ENCODE peak calls at places on chromosomes 16 and 17, in four cellular contexts. One of them, this sample, is unnamed. For H3K4me1, the result is how much of the 10 kb centered on the place peaks cover.

GRCh38 chr17:32777922-32778321 is 99.0 kb downstream of the MYO1D start:
- DNase-seq in H9: no peak
- DNase-seq in stomach: no peak
- DNase-seq in tibial artery: no peak
- DNase-seq in this sample: no peak

GRCh38 chr16:28543072-28543471 is 4.3 kb upstream of the NUPR1 start:
- DNase-seq in H9: no peak
- DNase-seq in stomach: peak
- DNase-seq in tibial artery: peak
- DNase-seq in this sample: peak

GRCh38 chr17:79659376-79659775 is 48.5 kb upstream of the RBFOX3 start:
- DNase-seq in H9: peak
- DNase-seq in stomach: no peak
- DNase-seq in tibial artery: no peak
- DNase-seq in this sample: no peak

GRCh38 chr16:63287411-63287810 is 1251.2 kb upstream of the CDH8 start:
- DNase-seq in H9: no peak
- DNase-seq in stomach: no peak
- DNase-seq in tibial artery: no peak
- DNase-seq in this sample: no peak

GRCh38 chr16:85600078-85600477 is 13.0 kb upstream of the GSE1 start:
- DNase-seq in H9: no peak
- DNase-seq in stomach: no peak
- DNase-seq in tibial artery: no peak
- DNase-seq in this sample: no peak

GRCh38 chr17:56801506-56802178 is 32.1 kb downstream of the C17orf67 start:
- DNase-seq in H9: no peak
- DNase-seq in stomach: no peak
- DNase-seq in tibial artery: no peak
- DNase-seq in this sample: no peak

GRCh38 chr16:73572135-73572534 is 524.2 kb upstream of the ZFHX3 start:
- DNase-seq in H9: no peak
- DNase-seq in stomach: peak
- DNase-seq in tibial artery: no peak
- DNase-seq in this sample: peak

GRCh38 chr16:28317040-28317880 is 24.9 kb downstream of the SBK1 start:
- DNase-seq in H9: peak
- DNase-seq in stomach: peak
- DNase-seq in tibial artery: peak
- DNase-seq in this sample: peak

GRCh38 chr16:58107228-58107627 is 22.0 kb downstream of the CFAP20 start:
- DNase-seq in H9: no peak
- DNase-seq in stomach: no peak
- DNase-seq in tibial artery: no peak
- DNase-seq in this sample: no peak

GRCh38 chr16:23705517-23705902 is 7.5 kb downstream of the ERN2 start:
- DNase-seq in H9: no peak
- DNase-seq in stomach: no peak
- DNase-seq in tibial artery: no peak
- DNase-seq in this sample: no peak

GRCh38 chr16:75113541-75114121 is 2.9 kb downstream of the LDHD start:
- DNase-seq in H9: no peak
- DNase-seq in stomach: no peak
- DNase-seq in tibial artery: no peak
- DNase-seq in this sample: no peak

GRCh38 chr16:57304169-57305061 is 19.9 kb upstream of the PLLP start:
- DNase-seq in H9: no peak
- DNase-seq in stomach: peak
- DNase-seq in tibial artery: peak
- DNase-seq in this sample: peak

GRCh38 chr17:4617090-4617489 is 24.4 kb downstream of the ALOX15 start:
- DNase-seq in H9: no peak
- DNase-seq in stomach: no peak
- DNase-seq in tibial artery: no peak
- DNase-seq in this sample: no peak

GRCh38 chr16:86101912-86102187 is 202.9 kb downstream of the IRF8 start:
- DNase-seq in H9: no peak
- DNase-seq in stomach: no peak
- DNase-seq in tibial artery: no peak
- DNase-seq in this sample: no peak

GRCh38 chr17:45293413-45294211 is 23.2 kb downstream of the MAP3K14 start:
- DNase-seq in H9: peak
- DNase-seq in stomach: peak
- DNase-seq in tibial artery: peak
- DNase-seq in this sample: peak

GRCh38 chr16:51048544-51048943 is 102.5 kb downstream of the SALL1 start:
- DNase-seq in H9: no peak
- DNase-seq in stomach: no peak
- DNase-seq in tibial artery: no peak
- DNase-seq in this sample: no peak

GRCh38 chr17:2965621-2966275 is 97.7 kb downstream of the OR1D5 start:
- DNase-seq in H9: peak
- DNase-seq in stomach: peak
- DNase-seq in tibial artery: no peak
- DNase-seq in this sample: no peak

GRCh38 chr17:38719284-38719942 is 10.7 kb upstream of the CISD3 start:
- DNase-seq in H9: peak
- DNase-seq in stomach: no peak
- DNase-seq in tibial artery: no peak
- DNase-seq in this sample: no peak

GRCh38 chr17:46916211-46916610 is 6.7 kb upstream of the GOSR2 start:
- DNase-seq in H9: no peak
- DNase-seq in stomach: no peak
- DNase-seq in tibial artery: no peak
- DNase-seq in this sample: no peak

DNA sequence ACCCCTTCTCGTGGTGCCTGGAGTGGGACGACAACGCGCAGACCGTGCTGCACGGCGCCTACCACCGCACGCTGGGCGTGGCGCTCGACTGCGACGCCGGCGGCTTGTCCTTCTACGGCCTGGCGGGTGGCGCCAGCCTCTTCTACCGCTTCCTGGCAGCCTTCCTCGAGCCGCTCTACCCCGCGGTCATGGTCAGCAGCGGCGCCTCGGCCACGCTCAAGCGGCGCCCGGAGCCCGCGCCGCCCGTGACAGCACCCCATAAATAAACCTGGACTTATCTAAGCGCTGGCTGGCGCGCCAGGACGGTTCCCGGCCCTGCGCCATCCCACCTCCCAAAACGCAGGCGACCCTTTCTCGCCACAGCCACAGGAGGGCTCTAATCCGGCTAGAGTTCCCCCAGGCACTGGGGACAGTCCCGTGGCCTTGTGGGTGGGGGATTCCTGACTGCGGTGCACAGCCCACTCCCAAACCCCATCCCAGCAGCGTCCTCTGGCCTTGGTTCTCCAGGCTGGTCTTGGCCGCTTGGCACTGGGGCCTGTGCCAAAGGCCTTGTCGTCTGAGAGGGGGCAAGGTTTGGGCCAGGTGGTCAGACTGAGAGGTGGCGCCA is 10.2 kb upstream of the SLC16A5 start:
- DNase-seq in H9: peak
- DNase-seq in stomach: peak
- DNase-seq in tibial artery: peak
- DNase-seq in this sample: peak
- TF ChIP-seq CTCF in H9: no peak
- TF ChIP-seq CTCF in stomach: no peak
- TF ChIP-seq CTCF in tibial artery: no peak
- TF ChIP-seq CTCF in this sample: peak

GRCh38 chr17:7354262-7354781 is 634 bp upstream of the TMEM95 start:
- DNase-seq in H9: no peak
- DNase-seq in stomach: no peak
- DNase-seq in tibial artery: no peak
- DNase-seq in this sample: no peak

GRCh38 chr17:7355053-7355452 is at the start of gene TMEM95:
- DNase-seq in H9: no peak
- DNase-seq in stomach: no peak
- DNase-seq in tibial artery: no peak
- DNase-seq in this sample: peak

GRCh38 chr17:7351665-7352558 is at the start of gene KCTD11:
- DNase-seq in H9: peak
- DNase-seq in stomach: peak
- DNase-seq in tibial artery: peak
- DNase-seq in this sample: peak

GRCh38 chr17:7352559-7352889 is 562 bp downstream of the KCTD11 start:
- DNase-seq in H9: no peak
- DNase-seq in stomach: no peak
- DNase-seq in tibial artery: no peak
- DNase-seq in this sample: no peak

DNA sequence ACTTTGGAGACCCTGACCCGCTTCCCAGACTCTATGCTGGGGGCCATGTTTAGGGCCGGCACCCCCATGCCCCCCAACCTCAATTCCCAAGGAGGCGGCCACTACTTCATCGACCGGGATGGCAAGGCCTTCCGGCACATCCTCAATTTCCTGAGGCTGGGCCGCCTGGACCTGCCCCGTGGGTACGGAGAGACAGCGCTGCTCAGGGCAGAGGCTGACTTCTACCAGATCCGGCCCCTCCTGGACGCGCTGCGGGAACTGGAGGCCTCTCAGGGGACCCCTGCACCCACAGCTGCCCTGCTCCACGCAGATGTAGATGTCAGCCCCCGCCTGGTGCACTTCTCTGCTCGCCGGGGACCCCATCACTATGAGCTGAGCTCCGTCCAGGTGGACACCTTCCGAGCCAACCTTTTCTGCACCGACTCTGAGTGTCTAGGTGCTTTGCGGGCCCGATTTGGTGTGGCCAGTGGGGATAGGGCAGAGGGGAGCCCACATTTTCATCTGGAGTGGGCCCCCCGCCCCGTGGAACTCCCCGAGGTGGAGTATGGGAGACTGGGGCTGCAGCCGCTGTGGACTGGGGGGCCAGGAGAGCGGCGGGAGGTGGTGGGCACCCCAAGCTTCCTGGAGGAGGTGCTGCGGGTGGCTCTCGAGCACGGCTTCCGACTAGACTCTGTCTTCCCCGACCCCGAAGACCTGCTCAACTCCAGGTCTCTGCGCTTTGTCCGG is 1.1 kb downstream of the KCTD11 start:
- DNase-seq in H9: no peak
- DNase-seq in stomach: no peak
- DNase-seq in tibial artery: no peak
- DNase-seq in this sample: peak
- H3K4me1 ChIP-seq in H9: under half
- H3K4me1 ChIP-seq in stomach: half or more
- H3K4me1 ChIP-seq in tibial artery: under half
- H3K4me1 ChIP-seq in this sample: under half

GRCh38 chr17:63406689-63407330 is 39.3 kb downstream of the CYB561 start:
- DNase-seq in H9: peak
- DNase-seq in stomach: peak
- DNase-seq in tibial artery: peak
- DNase-seq in this sample: no peak

GRCh38 chr17:63402808-63403207 is 43.3 kb downstream of the CYB561 start:
- DNase-seq in H9: no peak
- DNase-seq in stomach: no peak
- DNase-seq in tibial artery: no peak
- DNase-seq in this sample: no peak

GRCh38 chr17:63405020-63405419 is 41.1 kb downstream of the CYB561 start:
- DNase-seq in H9: no peak
- DNase-seq in stomach: no peak
- DNase-seq in tibial artery: no peak
- DNase-seq in this sample: no peak

GRCh38 chr17:63407741-63408330 is 38.3 kb downstream of the CYB561 start:
- DNase-seq in H9: no peak
- DNase-seq in stomach: no peak
- DNase-seq in tibial artery: no peak
- DNase-seq in this sample: no peak

DNA sequence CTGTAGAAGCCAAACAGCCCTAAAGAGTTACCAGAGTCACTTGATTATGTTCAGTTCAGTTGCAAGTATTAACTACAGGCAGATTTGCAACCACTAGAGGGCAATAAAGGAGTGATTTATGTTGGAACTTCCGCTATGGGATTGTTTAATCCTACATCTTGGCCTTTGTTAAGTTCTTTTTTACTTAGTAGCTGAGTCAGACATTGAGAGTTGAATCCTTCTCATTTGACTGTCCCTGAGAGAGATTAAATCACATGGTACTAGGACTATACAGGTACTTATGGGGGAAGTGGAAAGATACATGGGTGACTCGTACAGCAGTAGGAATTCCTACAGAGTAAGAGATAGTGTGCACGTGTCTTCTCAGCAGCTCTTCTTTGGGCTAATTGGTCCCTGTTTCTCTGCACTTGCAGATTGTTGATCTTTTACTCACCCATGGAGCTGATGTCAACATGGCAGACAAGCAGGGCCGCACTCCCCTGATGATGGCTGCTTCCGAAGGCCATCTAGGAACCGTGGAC is 40.3 kb downstream of the CYB561 start:
- DNase-seq in H9: no peak
- DNase-seq in stomach: no peak
- DNase-seq in tibial artery: no peak
- DNase-seq in this sample: no peak
- TF ChIP-seq CTCF in H9: peak
- TF ChIP-seq CTCF in stomach: no peak
- TF ChIP-seq CTCF in tibial artery: peak
- TF ChIP-seq CTCF in this sample: peak

GRCh38 chr17:21034350-21035235 is 8.2 kb downstream of the USP22 start:
- DNase-seq in H9: no peak
- DNase-seq in stomach: no peak
- DNase-seq in tibial artery: no peak
- DNase-seq in this sample: no peak

GRCh38 chr17:21033350-21033749 is 9.5 kb downstream of the USP22 start:
- DNase-seq in H9: no peak
- DNase-seq in stomach: no peak
- DNase-seq in tibial artery: no peak
- DNase-seq in this sample: no peak

GRCh38 chr17:21036361-21036881 is 6.4 kb downstream of the USP22 start:
- DNase-seq in H9: no peak
- DNase-seq in stomach: no peak
- DNase-seq in tibial artery: no peak
- DNase-seq in this sample: no peak

GRCh38 chr17:21039839-21040575 is 2.8 kb downstream of the USP22 start:
- DNase-seq in H9: no peak
- DNase-seq in stomach: no peak
- DNase-seq in tibial artery: no peak
- DNase-seq in this sample: peak

GRCh38 chr17:21037117-21037803 is 5.6 kb downstream of the USP22 start:
- DNase-seq in H9: no peak
- DNase-seq in stomach: no peak
- DNase-seq in tibial artery: no peak
- DNase-seq in this sample: no peak
- H3K4me1 ChIP-seq in H9: under half
- H3K4me1 ChIP-seq in stomach: half or more
- H3K4me1 ChIP-seq in tibial artery: half or more
- H3K4me1 ChIP-seq in this sample: half or more

GRCh38 chr16:31764103-31764502 is 109.5 kb upstream of the ZNF267 start:
- DNase-seq in H9: no peak
- DNase-seq in stomach: no peak
- DNase-seq in tibial artery: no peak
- DNase-seq in this sample: no peak

GRCh38 chr16:31767267-31767666 is 106.3 kb upstream of the ZNF267 start:
- DNase-seq in H9: no peak
- DNase-seq in stomach: no peak
- DNase-seq in tibial artery: no peak
- DNase-seq in this sample: no peak
- TF ChIP-seq CTCF in H9: no peak
- TF ChIP-seq CTCF in stomach: no peak
- TF ChIP-seq CTCF in tibial artery: no peak
- TF ChIP-seq CTCF in this sample: no peak

This sample was measured in mucosa of descending colon.